ENCODE peak calls at places on chromosomes 6 and 20, in six cellular contexts. L is neuronal stem cell, U is IMR-90, M is mesenchymal stem cell, R is H1, W is trophoblast cell. O is an unnamed sample.

GRCh38 chr6:123784330-123784729 is 19.3 kb upstream of the NKAIN2 start:
- DNase-seq in L (no peak), U (no peak), M (no peak), R (no peak), W (no peak), O (no peak)

GRCh38 chr6:35327349-35328027 is 14.9 kb upstream of the PPARD start:
- DNase-seq in L (no peak), U (peak), M (peak), R (no peak), W (peak), O (peak)

GRCh38 chr6:83092756-83093399 is 25.4 kb downstream of the DOP1A start:
- DNase-seq in L (no peak), U (peak), M (peak), R (no peak), W (no peak), O (no peak)

GRCh38 chr6:96499781-96500180 is 21.8 kb upstream of the UFL1 start:
- DNase-seq in L (no peak), U (no peak), M (no peak), R (no peak), W (no peak), O (no peak)

GRCh38 chr20:57593134-57593886 is 26.9 kb downstream of the ZBP1 start:
- DNase-seq in L (no peak), U (no peak), M (no peak), R (no peak), W (no peak), O (peak)

GRCh38 chr20:23546435-23547144 is 21.7 kb downstream of the CST9L start:
- DNase-seq in L (no peak), U (no peak), M (no peak), R (no peak), W (no peak), O (no peak)

GRCh38 chr6:125952764-125953501 is 3.6 kb upstream of the HINT3 start:
- DNase-seq in L (no peak), U (peak), M (peak), R (no peak), W (no peak), O (peak)

GRCh38 chr6:147974376-147974775 is 368.3 kb upstream of the SASH1 start:
- DNase-seq in L (no peak), U (peak), M (peak), R (no peak), W (no peak), O (no peak)

GRCh38 chr6:56407883-56408282 is 160.5 kb upstream of the COL21A1 start:
- DNase-seq in L (no peak), U (no peak), M (no peak), R (no peak), W (no peak), O (no peak)

GRCh38 chr6:148146717-148147116 is 195.9 kb upstream of the SASH1 start:
- DNase-seq in L (no peak), U (peak), M (no peak), R (peak), W (no peak), O (no peak)

GRCh38 chr6:161228911-161229591 is 44.8 kb downstream of the AGPAT4 start:
- DNase-seq in L (peak), U (peak), M (peak), R (no peak), W (peak), O (no peak)

GRCh38 chr6:55705381-55705780 is 126.4 kb upstream of the HMGCLL1 start:
- DNase-seq in L (no peak), U (peak), M (no peak), R (no peak), W (no peak), O (no peak)

GRCh38 chr6:130466744-130467052 is 100.9 kb downstream of the TMEM200A start:
- DNase-seq in L (no peak), U (peak), M (no peak), R (no peak), W (peak), O (no peak)

GRCh38 chr6:119348308-119349040 is 1.1 kb downstream of the MAN1A1 start:
- DNase-seq in L (peak), U (peak), M (peak), R (no peak), W (no peak), O (peak)

GRCh38 chr20:46666818-46667515 is 15.7 kb upstream of the SLC13A3 start:
- DNase-seq in L (no peak), U (no peak), M (no peak), R (no peak), W (no peak), O (no peak)

GRCh38 chr20:8244637-8245036 is 112.6 kb downstream of the PLCB1 start:
- DNase-seq in L (no peak), U (peak), M (peak), R (no peak), W (no peak), O (no peak)

GRCh38 chr20:49397525-49397924 is 84.9 kb downstream of the KCNB1 start:
- DNase-seq in L (no peak), U (peak), M (peak), R (no peak), W (no peak), O (no peak)

GRCh38 chr6:163335671-163336545 is 78.6 kb upstream of the QKI start:
- DNase-seq in L (no peak), U (peak), M (no peak), R (no peak), W (no peak), O (no peak)

GRCh38 chr6:27078734-27079357 is 168.7 kb upstream of the PRSS16 start:
- DNase-seq in L (peak), U (peak), M (peak), R (peak), W (peak), O (peak)

GRCh38 chr6:87393026-87393622 is 14.6 kb upstream of the CFAP206 start:
- DNase-seq in L (peak), U (peak), M (peak), R (no peak), W (peak), O (no peak)

GRCh38 chr20:41657655-41658054 is 39.5 kb upstream of the CHD6 start:
- DNase-seq in L (no peak), U (no peak), M (no peak), R (no peak), W (peak), O (no peak)

GRCh38 chr20:60087563-60088105 is 129.4 kb downstream of the CDH26 start:
- DNase-seq in L (no peak), U (no peak), M (no peak), R (no peak), W (no peak), O (no peak)

GRCh38 chr20:34825530-34826362 is at the start of gene NCOA6:
- DNase-seq in L (peak), U (peak), M (peak), R (peak), W (peak), O (peak)

GRCh38 chr20:34829191-34829590 is 3.7 kb upstream of the NCOA6 start:
- DNase-seq in L (no peak), U (no peak), M (no peak), R (no peak), W (no peak), O (no peak)

GRCh38 chr20:34824861-34825529 is 456 bp downstream of the NCOA6 start:
- DNase-seq in L (peak), U (peak), M (peak), R (peak), W (peak), O (peak)

GRCh38 chr20:34820805-34821578 is 4.5 kb downstream of the NCOA6 start:
- DNase-seq in L (no peak), U (no peak), M (no peak), R (no peak), W (no peak), O (no peak)

GRCh38 chr20:34824026-34824860 is 1.2 kb downstream of the NCOA6 start:
- DNase-seq in L (peak), U (peak), M (peak), R (peak), W (peak), O (peak)
- H2BK5ac ChIP-seq in L (no peak), U (peak), M (no peak), R (peak), W (peak), O (no peak)

GRCh38 chr20:59014680-59015389 is 4.4 kb upstream of the TUBB1 start:
- DNase-seq in L (no peak), U (no peak), M (no peak), R (no peak), W (no peak), O (no peak)

GRCh38 chr20:59015411-59015810 is 3.8 kb upstream of the TUBB1 start:
- DNase-seq in L (no peak), U (no peak), M (no peak), R (no peak), W (no peak), O (no peak)

GRCh38 chr20:59013959-59014608 is 5.1 kb upstream of the TUBB1 start:
- DNase-seq in L (no peak), U (peak), M (no peak), R (no peak), W (peak), O (no peak)

GRCh38 chr20:59010995-59011873 is 4.2 kb upstream of the CTSZ start:
- DNase-seq in L (no peak), U (peak), M (peak), R (no peak), W (peak), O (no peak)

GRCh38 chr20:59013031-59013951 is 5.9 kb upstream of the TUBB1 start:
- DNase-seq in L (no peak), U (no peak), M (no peak), R (no peak), W (no peak), O (no peak)
- H3K14ac ChIP-seq in L (no peak), U (no peak), M (no peak), R (no peak), W (no peak), O (no peak)

GRCh38 chr20:11726021-11726420 is 191.7 kb upstream of the BTBD3 start:
- DNase-seq in L (no peak), U (no peak), M (no peak), R (no peak), W (no peak), O (no peak)
- H3K4me2 ChIP-seq in L (no peak), U (no peak), M (no peak), R (no peak), W (no peak), O (no peak)

GRCh38 chr20:33664085-33664761 is 2.1 kb downstream of the C20orf144 start:
- DNase-seq in L (no peak), U (no peak), M (no peak), R (no peak), W (no peak), O (no peak)

GRCh38 chr20:33664762-33665144 is 2.0 kb upstream of the ACTL10 start:
- DNase-seq in L (no peak), U (no peak), M (peak), R (no peak), W (no peak), O (no peak)

GRCh38 chr20:33662172-33662571 is at the start of gene C20orf144:
- DNase-seq in L (no peak), U (no peak), M (no peak), R (no peak), W (no peak), O (no peak)

GRCh38 chr20:33660685-33661058 is 1.5 kb upstream of the C20orf144 start:
- DNase-seq in L (no peak), U (no peak), M (no peak), R (no peak), W (no peak), O (no peak)

GRCh38 chr20:33663161-33664084 is 1.3 kb downstream of the C20orf144 start:
- DNase-seq in L (peak), U (peak), M (peak), R (no peak), W (peak), O (peak)
- H2BK5ac ChIP-seq in L (peak), U (peak), M (peak), R (peak), W (peak), O (no peak)

DNA sequence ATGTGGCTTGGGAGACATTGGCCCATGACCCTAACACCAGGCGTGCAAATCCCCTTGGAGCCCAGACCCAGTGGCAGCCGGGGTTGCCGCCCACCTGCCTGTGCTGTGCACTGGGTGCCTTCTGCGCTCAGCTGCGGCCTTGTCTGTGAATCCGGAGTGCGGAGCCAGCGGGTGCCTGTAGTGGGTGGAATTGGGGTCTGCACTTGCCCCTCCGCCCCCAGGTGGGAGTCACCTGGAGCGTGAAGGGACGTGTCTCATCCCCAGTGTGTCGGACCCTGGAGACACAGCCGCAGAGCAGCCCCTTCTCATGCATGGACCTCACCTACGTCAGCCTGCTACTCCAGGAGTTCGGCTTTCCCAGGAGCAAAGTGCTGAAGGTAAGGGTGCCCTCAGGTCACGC is 22.9 kb upstream of the PYGB start:
- DNase-seq in L (no peak), U (no peak), M (no peak), R (no peak), W (no peak), O (no peak)
- H3K14ac ChIP-seq in L (no peak), U (no peak), M (no peak), R (no peak), W (no peak), O (no peak)

GRCh38 chr6:16106991-16107787 is 21.7 kb upstream of the MYLIP start:
- DNase-seq in L (no peak), U (no peak), M (no peak), R (no peak), W (no peak), O (no peak)

GRCh38 chr6:16103708-16104107 is 25.2 kb upstream of the MYLIP start:
- DNase-seq in L (no peak), U (no peak), M (no peak), R (no peak), W (no peak), O (no peak)

GRCh38 chr6:16104624-16105023 is 24.3 kb upstream of the MYLIP start:
- DNase-seq in L (no peak), U (no peak), M (no peak), R (no peak), W (no peak), O (no peak)

GRCh38 chr6:16105874-16106273 is 23.0 kb upstream of the MYLIP start:
- DNase-seq in L (no peak), U (peak), M (peak), R (no peak), W (no peak), O (no peak)

GRCh38 chr6:16105056-16105455 is 23.8 kb upstream of the MYLIP start:
- DNase-seq in L (no peak), U (no peak), M (no peak), R (no peak), W (no peak), O (no peak)
- H3K4me2 ChIP-seq in L (no peak), U (no peak), M (no peak), R (no peak), W (no peak), O (no peak)

GRCh38 chr6:15435468-15435867 is 189.6 kb downstream of the JARID2 start:
- DNase-seq in L (no peak), U (no peak), M (no peak), R (no peak), W (no peak), O (no peak)
- H2BK5ac ChIP-seq in L (no peak), U (no peak), M (no peak), R (no peak), W (no peak), O (no peak)

DNA sequence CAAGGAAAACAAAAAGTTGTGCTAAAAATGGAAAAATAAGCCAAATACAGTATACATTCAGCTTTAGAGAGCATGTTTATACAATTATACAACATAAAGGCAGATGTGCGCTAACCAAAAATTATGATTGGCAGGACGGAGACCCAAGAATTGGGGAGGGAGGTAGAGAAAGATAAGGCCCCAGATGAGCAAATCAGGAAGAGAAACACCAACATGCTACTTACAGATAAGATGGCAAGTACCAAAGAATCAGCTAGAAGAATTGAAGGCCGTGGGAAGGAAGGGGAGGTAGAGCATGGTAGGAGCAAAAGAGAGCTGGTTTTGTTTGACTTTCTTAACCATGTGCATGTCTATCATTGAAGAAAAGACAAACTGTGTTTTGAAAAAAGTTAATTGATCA is 45.4 kb downstream of the PRND start:
- DNase-seq in L (no peak), U (no peak), M (no peak), R (no peak), W (no peak), O (no peak)
- H3K14ac ChIP-seq in L (no peak), U (no peak), M (no peak), R (no peak), W (no peak), O (no peak)

DNA sequence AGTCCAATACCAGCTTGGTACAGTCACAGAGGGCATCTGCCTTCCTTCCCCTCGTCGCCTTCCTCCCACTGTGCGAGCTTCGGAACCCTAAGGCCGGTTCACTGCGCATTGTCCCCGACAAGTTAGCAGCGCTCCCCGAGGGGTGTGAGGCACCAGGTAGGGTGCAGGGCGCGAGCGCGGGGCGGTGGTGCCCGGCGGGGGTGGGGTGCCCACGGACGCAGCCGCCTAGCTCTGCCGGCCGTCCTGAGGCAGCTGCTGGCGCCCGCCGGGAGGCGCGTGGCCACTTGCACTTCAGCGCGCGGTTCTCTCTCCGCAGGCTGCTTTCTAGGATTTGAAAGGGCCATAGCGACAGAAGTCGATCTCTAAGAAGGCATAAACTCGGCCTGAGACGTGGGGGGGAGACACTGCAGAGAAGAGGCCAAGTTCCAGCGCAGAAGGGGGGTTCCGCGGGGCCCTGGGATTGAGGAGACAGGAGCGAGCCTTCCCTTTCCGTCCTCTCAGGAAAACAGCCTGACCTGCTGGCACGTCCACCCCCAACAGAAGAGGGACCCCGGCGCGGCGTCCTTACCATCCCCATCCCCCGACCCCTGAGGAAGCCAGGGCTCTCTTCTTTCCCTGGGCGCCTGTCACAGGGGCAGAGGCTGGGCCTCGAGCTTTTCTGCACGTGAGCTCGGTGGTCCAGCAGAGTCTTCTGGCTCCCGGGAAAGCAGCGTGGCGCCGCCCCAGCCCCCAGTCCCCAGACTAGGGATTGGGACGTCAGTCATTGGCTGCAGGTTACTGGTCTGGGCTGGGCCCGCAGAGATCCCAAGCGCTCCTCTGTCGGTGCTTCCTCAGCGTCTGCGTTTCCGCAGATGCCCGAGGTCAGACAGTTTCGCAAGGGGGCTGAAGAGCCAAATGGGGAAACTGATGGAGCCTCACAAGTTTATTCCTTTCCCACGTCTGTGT is 15.6 kb upstream of the PRDM13 start:
- DNase-seq in L (no peak), U (no peak), M (no peak), R (no peak), W (no peak), O (peak)
- H3K4me2 ChIP-seq in L (peak), U (peak), M (peak), R (peak), W (peak), O (peak)

GRCh38 chr6:90770778-90771177 is 183.9 kb upstream of the MAP3K7 start:
- DNase-seq in L (no peak), U (no peak), M (no peak), R (no peak), W (no peak), O (no peak)
- H2BK5ac ChIP-seq in L (no peak), U (no peak), M (no peak), R (no peak), W (no peak), O (no peak)